ENCODE peak calls at places on chromosomes 16 and 17, in ten cellular contexts. Z is sigmoid colon; P is stomach; T is heart left ventricle; B is upper lobe of left lung; R is prostate gland; Q is BE2C; A is PC-9; E is spleen; M is naive thymus-derived CD4-positive, alpha-beta T cell. D is an unnamed sample. For H3K4me1, H3K27me3 and H3K36me3, the result is how much of the 10 kb centered on the place peaks cover.

GRCh38 chr17:80259642-80260535 is 763 bp upstream of the RNF213 start:
- DNase-seq in Z (peak), P (peak), T (peak), B (peak), R (peak), Q (peak), A (peak), E (peak), M (peak), D (peak)

GRCh38 chr17:82723169-82723807 is 6.8 kb downstream of the FN3KRP start:
- DNase-seq in Z (no peak), P (no peak), T (no peak), B (no peak), R (no peak), Q (no peak), A (no peak), E (no peak), M (no peak), D (no peak)

GRCh38 chr16:324451-325334 is 27.8 kb downstream of the AXIN1 start:
- DNase-seq in Z (no peak), P (no peak), T (no peak), B (peak), R (no peak), Q (no peak), A (no peak), E (peak), M (peak), D (peak)

GRCh38 chr16:88505405-88506082 is 52.5 kb downstream of the ZFPM1 start:
- DNase-seq in Z (no peak), P (peak), T (no peak), B (peak), R (no peak), Q (peak), A (no peak), E (no peak), M (peak), D (no peak)

GRCh38 chr16:29926675-29927522 is 873 bp upstream of the KCTD13 start:
- DNase-seq in Z (peak), P (no peak), T (no peak), B (no peak), R (peak), Q (peak), A (no peak), E (no peak), M (no peak), D (peak)

GRCh38 chr17:81420769-81421462 is 25.7 kb downstream of the BAHCC1 start:
- DNase-seq in Z (no peak), P (peak), T (peak), B (peak), R (no peak), Q (no peak), A (no peak), E (no peak), M (no peak), D (peak)

GRCh38 chr16:81734632-81735434 is 44.3 kb upstream of the PLCG2 start:
- DNase-seq in Z (no peak), P (no peak), T (no peak), B (no peak), R (no peak), Q (no peak), A (no peak), E (peak), M (no peak), D (no peak)

GRCh38 chr16:88374736-88375135 is 8.0 kb upstream of the ZNF469 start:
- DNase-seq in Z (peak), P (no peak), T (peak), B (no peak), R (no peak), Q (no peak), A (no peak), E (peak), M (no peak), D (peak)

GRCh38 chr17:19016297-19016696 is 11.7 kb upstream of the FAM83G start:
- DNase-seq in Z (no peak), P (no peak), T (peak), B (no peak), R (no peak), Q (no peak), A (no peak), E (no peak), M (peak), D (peak)

GRCh38 chr16:65336169-65336568 is 214.3 kb upstream of the CDH11 start:
- DNase-seq in Z (no peak), P (no peak), T (no peak), B (no peak), R (no peak), Q (no peak), A (no peak), E (no peak), M (no peak), D (no peak)

GRCh38 chr16:48965391-48965790 is 316.2 kb downstream of the CBLN1 start:
- DNase-seq in Z (no peak), P (no peak), T (no peak), B (no peak), R (no peak), Q (no peak), A (no peak), E (no peak), M (no peak), D (no peak)

GRCh38 chr17:5584971-5585794 is 874 bp upstream of the NLRP1 start:
- DNase-seq in Z (no peak), P (no peak), T (no peak), B (no peak), R (no peak), Q (no peak), A (peak), E (no peak), M (no peak), D (no peak)

GRCh38 chr17:55320594-55321506 is 56.1 kb downstream of the HLF start:
- DNase-seq in Z (no peak), P (peak), T (no peak), B (peak), R (peak), Q (no peak), A (no peak), E (no peak), M (no peak), D (peak)

GRCh38 chr16:11092788-11093577 is 148.6 kb downstream of the CLEC16A start:
- DNase-seq in Z (no peak), P (no peak), T (peak), B (no peak), R (no peak), Q (no peak), A (no peak), E (no peak), M (no peak), D (no peak)

GRCh38 chr16:72740346-72740745 is 307.6 kb downstream of the ZFHX3 start:
- DNase-seq in Z (no peak), P (no peak), T (no peak), B (no peak), R (no peak), Q (no peak), A (no peak), E (no peak), M (no peak), D (no peak)

GRCh38 chr16:15509051-15509592 is 74.7 kb downstream of the BMERB1 start:
- DNase-seq in Z (no peak), P (no peak), T (no peak), B (no peak), R (no peak), Q (no peak), A (no peak), E (no peak), M (no peak), D (no peak)

GRCh38 chr17:44217738-44218343 is 1.6 kb downstream of the UBTF start:
- DNase-seq in Z (no peak), P (no peak), T (peak), B (no peak), R (no peak), Q (no peak), A (no peak), E (peak), M (no peak), D (no peak)

GRCh38 chr16:48053346-48053745 is 102.4 kb downstream of the ABCC12 start:
- DNase-seq in Z (no peak), P (no peak), T (no peak), B (no peak), R (no peak), Q (no peak), A (peak), E (no peak), M (no peak), D (no peak)

GRCh38 chr16:67166035-67166882 is 1.7 kb downstream of the HSF4 start:
- DNase-seq in Z (no peak), P (no peak), T (no peak), B (no peak), R (no peak), Q (peak), A (no peak), E (no peak), M (no peak), D (no peak)

GRCh38 chr17:31390748-31391495 is 553 bp upstream of the RAB11FIP4 start:
- DNase-seq in Z (no peak), P (peak), T (no peak), B (peak), R (no peak), Q (no peak), A (no peak), E (peak), M (no peak), D (peak)

GRCh38 chr17:8499614-8500013 is 63.9 kb downstream of the NDEL1 start:
- DNase-seq in Z (no peak), P (no peak), T (no peak), B (no peak), R (no peak), Q (no peak), A (no peak), E (no peak), M (no peak), D (peak)

GRCh38 chr17:76000755-76001521 is at the start of gene CDK3:
- DNase-seq in Z (no peak), P (no peak), T (peak), B (no peak), R (no peak), Q (no peak), A (no peak), E (no peak), M (no peak), D (no peak)

GRCh38 chr16:56325956-56326355 is 99.4 kb downstream of the AMFR start:
- DNase-seq in Z (no peak), P (no peak), T (no peak), B (peak), R (no peak), Q (no peak), A (no peak), E (no peak), M (no peak), D (no peak)

DNA sequence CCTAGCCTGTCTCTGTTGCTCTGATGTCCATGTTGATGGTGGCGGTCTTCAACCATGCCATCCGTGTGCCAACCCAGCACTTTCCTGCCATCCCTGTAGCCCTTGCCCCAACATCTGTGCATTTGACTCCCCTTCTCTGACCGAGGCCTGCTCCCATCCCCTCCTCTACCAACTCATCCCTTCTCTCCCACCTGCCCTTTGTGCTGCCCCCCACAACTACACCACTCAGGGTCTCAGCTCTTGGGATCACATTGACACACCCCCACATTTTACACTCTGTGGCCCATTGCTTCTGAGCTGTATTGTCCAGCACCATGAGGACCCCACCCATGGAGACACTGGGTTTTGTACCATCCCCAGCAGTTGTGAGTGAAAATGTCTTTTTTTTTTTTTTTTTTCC is 11.6 kb downstream of the HS3ST3B1 start:
- DNase-seq in Z (no peak), P (no peak), T (no peak), B (no peak), R (no peak), Q (no peak), A (no peak), E (no peak), M (no peak), D (no peak)
- H3K4me1 ChIP-seq in Z (under half), P (under half), T (under half), B (under half), R (under half), Q (under half), A (under half), E (under half), M (under half), D (under half)

DNA sequence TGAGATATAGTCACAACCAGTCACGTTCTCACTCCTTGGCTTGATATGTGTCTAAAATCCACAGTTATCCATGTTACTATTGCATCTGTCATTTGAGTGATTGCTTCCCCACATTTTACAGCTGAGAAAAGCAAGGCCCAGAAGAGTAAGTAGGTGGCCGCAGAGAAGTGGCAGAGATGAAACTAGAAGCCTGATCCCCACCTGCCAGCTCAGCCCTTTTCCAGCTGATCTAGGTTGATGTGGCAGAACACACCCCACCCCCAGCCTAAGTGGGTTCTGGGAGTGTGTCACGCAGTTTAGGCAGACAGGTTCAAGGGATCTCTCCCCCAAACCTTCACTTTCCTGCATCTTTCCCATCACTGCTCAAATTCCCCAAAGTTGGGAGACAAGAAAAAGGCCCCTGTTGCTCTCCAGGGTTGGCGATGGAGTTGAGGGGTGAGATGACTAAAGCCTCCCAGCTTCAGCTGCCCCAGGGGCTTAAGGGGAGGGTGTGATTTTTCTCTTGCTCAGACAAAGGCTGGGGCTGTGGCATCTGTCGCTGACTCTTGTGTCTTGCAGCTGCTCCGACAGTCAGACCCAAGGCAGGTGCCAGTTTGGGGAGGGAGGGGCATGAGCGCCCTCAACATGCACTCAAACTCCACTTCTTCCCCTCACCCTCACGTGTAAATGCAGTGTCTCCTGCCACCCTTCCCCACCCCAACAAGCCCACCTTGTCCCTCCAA is 48.9 kb upstream of the LHX1 start:
- DNase-seq in Z (no peak), P (no peak), T (no peak), B (no peak), R (no peak), Q (no peak), A (no peak), E (no peak), M (no peak), D (no peak)
- H3K27me3 ChIP-seq in Z (under half), P (under half), T (under half), B (under half), R (under half), Q (under half), A (under half), E (under half), M (under half), D (under half)

GRCh38 chr17:2331303-2331702 is 5.0 kb downstream of the TSR1 start:
- DNase-seq in Z (no peak), P (no peak), T (no peak), B (no peak), R (no peak), Q (no peak), A (no peak), E (no peak), M (no peak), D (no peak)
- H3K36me3 ChIP-seq in Z (half or more), P (half or more), T (half or more), B (half or more), R (under half), Q (half or more), A (half or more), E (half or more), M (half or more), D (under half)

GRCh38 chr17:78365561-78366108 is 5.8 kb upstream of the SOCS3 start:
- DNase-seq in Z (no peak), P (no peak), T (no peak), B (no peak), R (no peak), Q (no peak), A (no peak), E (no peak), M (no peak), D (no peak)

GRCh38 chr17:78366109-78366848 is 6.4 kb upstream of the SOCS3 start:
- DNase-seq in Z (no peak), P (no peak), T (peak), B (peak), R (no peak), Q (peak), A (no peak), E (no peak), M (no peak), D (no peak)

GRCh38 chr17:78362671-78363070 is 2.8 kb upstream of the SOCS3 start:
- DNase-seq in Z (no peak), P (no peak), T (no peak), B (no peak), R (no peak), Q (no peak), A (no peak), E (no peak), M (no peak), D (no peak)

GRCh38 chr17:78362232-78362631 is 2.4 kb upstream of the SOCS3 start:
- DNase-seq in Z (no peak), P (no peak), T (no peak), B (no peak), R (no peak), Q (no peak), A (no peak), E (no peak), M (peak), D (no peak)

DNA sequence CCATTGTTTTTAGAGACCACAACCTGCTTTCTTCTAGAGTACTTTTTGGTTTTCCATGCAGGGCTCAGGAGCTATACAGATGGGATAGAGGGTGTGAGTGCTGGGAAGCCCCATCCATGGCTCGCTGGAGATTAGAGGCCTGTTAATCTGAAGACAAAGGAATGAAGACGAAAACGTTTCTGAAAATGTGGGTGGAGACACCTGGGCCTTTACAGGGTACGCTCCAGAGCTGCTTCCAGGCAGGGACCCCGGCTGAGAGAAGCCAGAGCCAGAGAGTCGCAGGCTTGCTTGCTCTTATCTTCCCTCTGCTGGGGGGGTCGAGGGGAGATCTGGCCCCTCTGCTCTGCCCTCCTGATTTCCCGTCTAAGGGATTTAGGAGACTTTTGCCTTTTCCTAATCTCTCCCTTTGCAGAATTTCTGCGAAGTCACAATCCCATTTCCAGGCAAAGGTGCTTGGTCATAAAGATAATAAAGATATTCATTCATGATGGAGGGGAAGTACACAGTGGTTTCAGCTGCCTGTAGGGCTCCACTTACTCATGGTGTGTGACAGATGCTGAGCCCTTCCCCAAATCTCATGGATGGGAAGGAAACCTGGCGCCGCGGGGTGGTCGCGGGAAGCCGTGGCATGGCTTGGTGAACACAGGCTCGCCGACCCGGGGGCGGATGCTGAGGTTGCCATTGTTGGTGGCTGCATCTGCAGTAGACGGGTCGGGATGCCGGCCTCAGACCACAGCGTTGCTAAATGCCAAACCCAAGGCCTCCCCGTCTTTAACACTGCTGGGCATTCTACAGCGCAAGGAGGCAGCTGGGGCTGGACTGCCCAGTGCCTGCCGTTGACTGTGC is 4.8 kb upstream of the SOCS3 start:
- DNase-seq in Z (no peak), P (no peak), T (no peak), B (peak), R (no peak), Q (no peak), A (no peak), E (no peak), M (no peak), D (no peak)
- H3K4me1 ChIP-seq in Z (under half), P (under half), T (under half), B (under half), R (under half), Q (under half), A (under half), E (under half), M (under half), D (under half)

GRCh38 chr16:59202463-59202862 is 468.3 kb upstream of the GOT2 start:
- DNase-seq in Z (no peak), P (no peak), T (no peak), B (no peak), R (no peak), Q (no peak), A (no peak), E (no peak), M (no peak), D (no peak)

GRCh38 chr16:59201821-59202220 is 467.7 kb upstream of the GOT2 start:
- DNase-seq in Z (no peak), P (no peak), T (no peak), B (no peak), R (no peak), Q (no peak), A (no peak), E (no peak), M (no peak), D (no peak)

GRCh38 chr16:59204589-59204988 is 470.5 kb upstream of the GOT2 start:
- DNase-seq in Z (no peak), P (no peak), T (no peak), B (no peak), R (no peak), Q (no peak), A (no peak), E (no peak), M (no peak), D (no peak)

GRCh38 chr16:59201160-59201559 is 467.0 kb upstream of the GOT2 start:
- DNase-seq in Z (no peak), P (no peak), T (no peak), B (no peak), R (no peak), Q (no peak), A (no peak), E (no peak), M (no peak), D (no peak)

DNA sequence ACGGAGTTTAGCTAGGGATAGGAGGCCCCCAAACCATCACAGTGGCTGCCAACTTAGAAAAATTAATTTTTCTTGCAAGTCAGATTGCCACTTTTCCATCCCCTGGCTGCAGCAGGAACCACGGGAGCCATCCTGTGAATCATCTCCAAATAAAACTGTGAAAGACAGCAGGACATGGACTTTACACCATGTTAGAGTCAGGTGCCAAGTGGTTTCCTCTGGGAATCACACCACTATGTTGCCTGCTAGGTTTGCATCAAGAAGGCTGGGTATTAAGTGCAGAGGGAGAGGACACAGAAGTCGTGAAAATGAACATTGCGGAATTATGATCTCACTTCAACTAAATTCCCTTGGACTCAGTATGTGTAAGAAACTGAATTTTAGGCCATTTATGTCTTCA is 471.3 kb upstream of the GOT2 start:
- DNase-seq in Z (no peak), P (no peak), T (no peak), B (no peak), R (no peak), Q (no peak), A (no peak), E (no peak), M (no peak), D (no peak)
- H3K27me3 ChIP-seq in Z (under half), P (under half), T (under half), B (under half), R (under half), Q (under half), A (under half), E (under half), M (under half), D (under half)

GRCh38 chr17:12070561-12070960 is 49.9 kb downstream of the MAP2K4 start:
- DNase-seq in Z (no peak), P (no peak), T (no peak), B (no peak), R (no peak), Q (no peak), A (no peak), E (no peak), M (no peak), D (no peak)

GRCh38 chr17:12074346-12074745 is 53.7 kb downstream of the MAP2K4 start:
- DNase-seq in Z (no peak), P (no peak), T (no peak), B (no peak), R (no peak), Q (no peak), A (no peak), E (no peak), M (no peak), D (no peak)

GRCh38 chr17:12067425-12067824 is 46.7 kb downstream of the MAP2K4 start:
- DNase-seq in Z (no peak), P (no peak), T (no peak), B (no peak), R (no peak), Q (no peak), A (no peak), E (no peak), M (no peak), D (no peak)

GRCh38 chr17:12064395-12064794 is 43.7 kb downstream of the MAP2K4 start:
- DNase-seq in Z (no peak), P (no peak), T (no peak), B (no peak), R (no peak), Q (no peak), A (no peak), E (no peak), M (no peak), D (no peak)

GRCh38 chr17:12068946-12069345 is 48.3 kb downstream of the MAP2K4 start:
- DNase-seq in Z (no peak), P (no peak), T (no peak), B (no peak), R (no peak), Q (no peak), A (no peak), E (no peak), M (no peak), D (no peak)
- H3K36me3 ChIP-seq in Z (under half), P (under half), T (under half), B (under half), R (under half), Q (under half), A (under half), E (under half), M (under half), D (under half)